ENCODE peak calls at places on chromosome 12, in seven cellular contexts. Z is nephron progenitor cell, O is tibial artery, E is caudate nucleus, G is cardiac fibroblast, Y is lower lobe of right lung, U is tibial nerve. S is an unnamed sample.

GRCh38 chr12:49055092-49055491 is 5.5 kb downstream of the KMT2D start:
- DNase-seq in U (no peak), E (no peak), O (no peak), Y (no peak), G (no peak), Z (no peak), S (no peak)

GRCh38 chr12:131454418-131455217 is 256.3 kb upstream of the SFSWAP start:
- DNase-seq in Y (no peak), U (no peak), E (no peak), O (peak), G (peak), Z (peak), S (no peak)

GRCh38 chr12:26787125-26787495 is 45.9 kb downstream of the ITPR2 start:
- DNase-seq in U (no peak), Y (no peak), O (no peak), E (no peak), Z (no peak), G (peak), S (peak)

GRCh38 chr12:120528861-120529525 is at the start of gene COQ5:
- DNase-seq in Z (peak), U (peak), Y (peak), G (peak), E (peak), O (peak), S (peak)

GRCh38 chr12:53996188-53996885 is 3.6 kb upstream of the HOXC9 start:
- DNase-seq in Z (peak), Y (no peak), G (no peak), E (no peak), O (no peak), U (no peak), S (no peak)

GRCh38 chr12:8947737-8948136 is 1.7 kb downstream of the M6PR start:
- DNase-seq in E (no peak), G (no peak), Z (no peak), Y (no peak), U (no peak), O (no peak), S (no peak)

GRCh38 chr12:92676710-92677109 is 26.1 kb upstream of the PLEKHG7 start:
- DNase-seq in O (no peak), E (no peak), Y (no peak), G (no peak), U (no peak), Z (no peak), S (no peak)

GRCh38 chr12:118402251-118402650 is 25.9 kb downstream of the SUDS3 start:
- DNase-seq in Y (no peak), O (no peak), E (no peak), Z (no peak), G (peak), U (no peak), S (peak)

GRCh38 chr12:98224584-98225221 is 290.7 kb upstream of the TMPO start:
- DNase-seq in O (no peak), U (no peak), Y (no peak), Z (no peak), E (no peak), G (no peak), S (no peak)

GRCh38 chr12:80056845-80057244 is 42.5 kb upstream of the OTOGL start:
- DNase-seq in O (no peak), G (peak), Z (no peak), E (no peak), U (no peak), Y (no peak), S (no peak)

GRCh38 chr12:107670999-107671643 is 14.5 kb upstream of the PWP1 start:
- DNase-seq in Z (peak), O (peak), U (no peak), Y (no peak), E (no peak), G (peak), S (peak)

GRCh38 chr12:56840922-56841321 is 77.8 kb downstream of the HSD17B6 start:
- DNase-seq in O (no peak), Z (no peak), Y (no peak), U (no peak), E (no peak), G (peak), S (peak)

GRCh38 chr12:88958961-88959360 is 378.7 kb upstream of the KITLG start:
- DNase-seq in E (no peak), O (no peak), U (no peak), Z (no peak), G (no peak), Y (no peak), S (no peak)

GRCh38 chr12:24012528-24012927 is 63.1 kb upstream of the SOX5 start:
- DNase-seq in Z (no peak), U (no peak), O (no peak), G (peak), E (no peak), Y (no peak), S (no peak)

GRCh38 chr12:27551172-27551840 is 27.3 kb downstream of the PPFIBP1 start:
- DNase-seq in O (no peak), U (no peak), G (no peak), Z (no peak), Y (no peak), E (no peak), S (no peak)

GRCh38 chr12:110278137-110278536 is 2.9 kb upstream of the ATP2A2 start:
- DNase-seq in Y (no peak), G (no peak), E (no peak), U (no peak), O (no peak), Z (no peak), S (no peak)

GRCh38 chr12:68240975-68241374 is 12.4 kb downstream of the IL22 start:
- DNase-seq in O (no peak), E (no peak), Y (no peak), G (peak), U (no peak), Z (no peak), S (no peak)

GRCh38 chr12:3034067-3034750 is 43.0 kb upstream of the TSPAN9 start:
- DNase-seq in Z (peak), G (peak), O (no peak), E (peak), Y (no peak), U (peak), S (peak)

GRCh38 chr12:10214131-10214876 is 1.6 kb downstream of the GABARAPL1 start:
- DNase-seq in O (no peak), E (no peak), Z (no peak), G (peak), U (no peak), Y (no peak), S (peak)

GRCh38 chr12:51884676-51885229 is 3.1 kb upstream of the ANKRD33 start:
- DNase-seq in Y (no peak), U (no peak), G (no peak), Z (no peak), O (no peak), E (no peak), S (peak)

GRCh38 chr12:18158774-18159557 is 69.0 kb upstream of the RERGL start:
- DNase-seq in Y (no peak), U (peak), G (peak), E (no peak), Z (peak), O (no peak), S (peak)

GRCh38 chr12:81078469-81079196 is 754 bp downstream of the ACSS3 start:
- DNase-seq in Y (no peak), Z (peak), E (no peak), U (peak), O (peak), G (peak), S (peak)

GRCh38 chr12:26238341-26239126 is 43.2 kb downstream of the SSPN start:
- DNase-seq in Z (no peak), O (no peak), Y (no peak), U (peak), E (no peak), G (peak), S (no peak)

GRCh38 chr12:120110550-120111501 is 5.7 kb downstream of the RAB35 start:
- DNase-seq in O (peak), E (no peak), U (no peak), Z (no peak), G (no peak), Y (peak), S (no peak)

GRCh38 chr12:6393109-6393508 is 9.1 kb downstream of the LTBR start:
- DNase-seq in Z (no peak), U (no peak), Y (no peak), E (no peak), G (no peak), O (no peak), S (no peak)

GRCh38 chr12:121202407-121203355 is 7.2 kb upstream of the P2RX4 start:
- DNase-seq in E (no peak), O (no peak), G (no peak), Z (no peak), Y (no peak), U (no peak), S (peak)

GRCh38 chr12:57175428-57176138 is 28.2 kb upstream of the LRP1-AS start:
- DNase-seq in U (peak), O (peak), Y (peak), Z (peak), G (peak), E (peak), S (peak)

GRCh38 chr12:121217761-121218160 is 7.8 kb downstream of the P2RX4 start:
- DNase-seq in Z (no peak), U (no peak), O (no peak), E (no peak), Y (no peak), G (no peak), S (no peak)

GRCh38 chr12:116368196-116369194 is 91.0 kb upstream of the MED13L start:
- DNase-seq in E (no peak), Z (no peak), O (no peak), U (no peak), Y (peak), G (no peak), S (peak)